ENCODE peak calls at places on chromosomes 1 and 21, in six cellular contexts. Z is T-helper 1 cell; H is stimulated activated CD4-positive, alpha-beta T cell treated with anti-CD3 and anti-CD28 coated beads, Interleukin-2, amount 100 ng/mL, for 24 hours; D is amniotic stem cell; G is heart left ventricle; E is stimulated activated CD8-positive, alpha-beta memory T cell treated with anti-CD3 and anti-CD28 coated beads, Interleukin-15, amount 100 ng/mL, for 1 hour. C is an unnamed sample.

GRCh38 chr1:219959540-219960208 is 31.3 kb upstream of the SLC30A10 start:
- DNase-seq in Z (no peak), H (no peak), G (no peak), D (no peak), E (no peak), C (no peak)

GRCh38 chr1:43977376-43978263 is 1.4 kb upstream of the B4GALT2 start:
- DNase-seq in Z (no peak), H (no peak), G (no peak), E (no peak), D (no peak), C (no peak)

GRCh38 chr1:225965231-225965630 is 24.2 kb upstream of the LEFTY2 start:
- DNase-seq in G (no peak), Z (no peak), H (no peak), D (no peak), E (no peak), C (no peak)

GRCh38 chr21:15014220-15014619 is 50.6 kb downstream of the NRIP1 start:
- DNase-seq in E (no peak), D (no peak), G (no peak), H (no peak), Z (no peak), C (no peak)

GRCh38 chr1:107594541-107594940 is 370.4 kb downstream of the VAV3 start:
- DNase-seq in G (no peak), H (no peak), Z (no peak), D (no peak), E (no peak), C (no peak)

GRCh38 chr1:117093870-117094621 is 27.5 kb downstream of the TRIM45 start:
- DNase-seq in G (no peak), E (no peak), Z (no peak), H (peak), D (peak), C (no peak)

GRCh38 chr1:82220754-82221153 is 420.0 kb downstream of the ADGRL2 start:
- DNase-seq in G (no peak), H (no peak), D (no peak), Z (no peak), E (no peak), C (no peak)

GRCh38 chr1:192604979-192605620 is 29.5 kb downstream of the RGS1 start:
- DNase-seq in E (no peak), D (no peak), H (no peak), Z (no peak), G (no peak), C (no peak)

GRCh38 chr1:53145942-53146708 is 3.7 kb upstream of the SLC1A7 start:
- DNase-seq in G (peak), D (peak), H (no peak), Z (no peak), E (no peak), C (no peak)

GRCh38 chr21:32934829-32935228 is 90.9 kb upstream of the OLIG2 start:
- DNase-seq in E (no peak), G (no peak), H (no peak), D (no peak), Z (no peak), C (no peak)

GRCh38 chr1:151613275-151613867 is 1.5 kb downstream of the SNX27 start:
- DNase-seq in E (no peak), Z (no peak), D (no peak), H (no peak), G (no peak), C (no peak)

GRCh38 chr1:224494343-224494742 is 59.7 kb upstream of the WDR26 start:
- DNase-seq in H (no peak), D (no peak), Z (no peak), E (no peak), G (no peak), C (no peak)

GRCh38 chr1:22712502-22713271 is 2.0 kb downstream of the EPHB2 start:
- DNase-seq in Z (no peak), H (peak), E (no peak), G (no peak), D (no peak), C (peak)

C was measured in activated T-helper 9 cell treated with anti-CD3 and anti-CD28 coated beads, Interleukin-2, amount 50 U/mL, for 16 hours.